ENCODE peak calls at places on chromosome 18, in four cellular contexts. One of them, this sample, is unnamed.

GRCh38 chr18:9535430-9535972 is 60.2 kb downstream of the RALBP1 start:
- DNase-seq in K562: no peak
- DNase-seq in GM12878: no peak
- DNase-seq in GM12891: no peak
- DNase-seq in this sample: no peak

GRCh38 chr18:70288171-70288850 is 534 bp upstream of the SOCS6 start:
- DNase-seq in K562: no peak
- DNase-seq in GM12891: peak
- DNase-seq in GM12878: no peak
- DNase-seq in this sample: no peak

GRCh38 chr18:74219056-74219455 is 70.7 kb downstream of the TIMM21 start:
- DNase-seq in K562: no peak
- DNase-seq in GM12878: no peak
- DNase-seq in GM12891: no peak
- DNase-seq in this sample: no peak

GRCh38 chr18:11719621-11720020 is 30.6 kb downstream of the GNAL start:
- DNase-seq in GM12878: no peak
- DNase-seq in GM12891: no peak
- DNase-seq in K562: no peak
- DNase-seq in this sample: no peak

GRCh38 chr18:37742436-37742835 is 176.8 kb upstream of the CELF4 start:
- DNase-seq in GM12878: no peak
- DNase-seq in K562: no peak
- DNase-seq in GM12891: no peak
- DNase-seq in this sample: no peak

GRCh38 chr18:53886066-53886465 is 338.4 kb downstream of the MBD2 start:
- DNase-seq in GM12878: no peak
- DNase-seq in K562: no peak
- DNase-seq in GM12891: no peak
- DNase-seq in this sample: no peak

GRCh38 chr18:73479472-73479871 is 611.7 kb upstream of the NETO1 start:
- DNase-seq in K562: no peak
- DNase-seq in GM12891: no peak
- DNase-seq in GM12878: no peak
- DNase-seq in this sample: no peak

GRCh38 chr18:79791141-79791972 is 6.4 kb upstream of the KCNG2 start:
- DNase-seq in GM12891: no peak
- DNase-seq in GM12878: no peak
- DNase-seq in K562: no peak
- DNase-seq in this sample: peak

GRCh38 chr18:12470382-12471090 is 62.8 kb downstream of the PRELID3A start:
- DNase-seq in GM12878: no peak
- DNase-seq in GM12891: no peak
- DNase-seq in K562: no peak
- DNase-seq in this sample: no peak

GRCh38 chr18:50666536-50666935 is 106.6 kb downstream of the MAPK4 start:
- DNase-seq in GM12878: no peak
- DNase-seq in GM12891: no peak
- DNase-seq in K562: no peak
- DNase-seq in this sample: no peak

GRCh38 chr18:22846088-22846683 is 86.9 kb upstream of the RBBP8 start:
- DNase-seq in GM12891: no peak
- DNase-seq in GM12878: no peak
- DNase-seq in K562: peak
- DNase-seq in this sample: no peak

GRCh38 chr18:80223581-80224148 is 23.6 kb downstream of the PARD6G start:
- DNase-seq in GM12878: no peak
- DNase-seq in GM12891: no peak
- DNase-seq in K562: no peak
- DNase-seq in this sample: no peak

GRCh38 chr18:22817844-22818243 is 115.3 kb upstream of the RBBP8 start:
- DNase-seq in GM12891: no peak
- DNase-seq in GM12878: no peak
- DNase-seq in K562: no peak
- DNase-seq in this sample: no peak

GRCh38 chr18:45686892-45687611 is 36.9 kb upstream of the SLC14A1 start:
- DNase-seq in GM12878: no peak
- DNase-seq in GM12891: no peak
- DNase-seq in K562: peak
- DNase-seq in this sample: peak

GRCh38 chr18:67551146-67551545 is 34.6 kb upstream of the DSEL start:
- DNase-seq in GM12878: no peak
- DNase-seq in GM12891: no peak
- DNase-seq in K562: no peak
- DNase-seq in this sample: no peak

GRCh38 chr18:3458952-3459853 is 9.2 kb downstream of the TGIF1 start:
- DNase-seq in K562: no peak
- DNase-seq in GM12891: no peak
- DNase-seq in GM12878: no peak
- DNase-seq in this sample: no peak

GRCh38 chr18:845152-845819 is 33.2 kb upstream of the YES1 start:
- DNase-seq in GM12878: no peak
- DNase-seq in K562: no peak
- DNase-seq in GM12891: no peak
- DNase-seq in this sample: no peak

GRCh38 chr18:5424903-5425302 is 118.9 kb downstream of the EPB41L3 start:
- DNase-seq in K562: no peak
- DNase-seq in GM12878: no peak
- DNase-seq in GM12891: no peak
- DNase-seq in this sample: peak

DNA sequence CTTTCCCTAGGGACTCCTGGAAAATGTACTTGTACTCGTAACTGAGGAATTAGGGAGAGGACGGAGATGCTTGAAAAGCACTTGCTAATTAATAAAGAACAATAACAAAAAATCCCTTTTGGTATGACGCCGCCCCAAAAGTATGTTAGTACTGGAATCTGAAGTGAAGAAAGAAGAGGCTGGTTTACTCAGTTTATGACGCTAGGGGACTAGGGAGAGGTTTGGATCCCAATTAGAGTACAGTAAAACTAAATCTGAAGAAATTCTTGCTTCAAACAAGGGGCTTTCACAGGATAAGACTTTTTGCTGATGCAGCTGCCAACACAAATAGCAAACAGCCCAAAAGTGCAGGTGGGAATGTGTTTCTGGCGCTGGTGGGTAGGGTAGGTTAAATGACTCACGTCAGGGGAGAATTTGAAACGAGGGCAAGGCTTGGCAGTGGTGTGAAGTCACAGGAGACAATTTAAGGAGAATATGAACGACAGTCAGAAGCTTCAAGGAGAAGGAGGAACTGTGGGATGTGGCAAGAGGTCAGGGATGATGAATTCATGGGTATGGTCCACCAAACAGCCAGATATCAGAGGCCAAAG is 1.2 kb upstream of the ZNF396 start:
- DNase-seq in GM12878: no peak
- DNase-seq in GM12891: no peak
- DNase-seq in K562: no peak
- DNase-seq in this sample: peak
- TF ChIP-seq SPI1 in GM12878: no peak
- TF ChIP-seq SPI1 in GM12891: no peak
- TF ChIP-seq SPI1 in K562: no peak
- TF ChIP-seq SPI1 in this sample: no peak

DNA sequence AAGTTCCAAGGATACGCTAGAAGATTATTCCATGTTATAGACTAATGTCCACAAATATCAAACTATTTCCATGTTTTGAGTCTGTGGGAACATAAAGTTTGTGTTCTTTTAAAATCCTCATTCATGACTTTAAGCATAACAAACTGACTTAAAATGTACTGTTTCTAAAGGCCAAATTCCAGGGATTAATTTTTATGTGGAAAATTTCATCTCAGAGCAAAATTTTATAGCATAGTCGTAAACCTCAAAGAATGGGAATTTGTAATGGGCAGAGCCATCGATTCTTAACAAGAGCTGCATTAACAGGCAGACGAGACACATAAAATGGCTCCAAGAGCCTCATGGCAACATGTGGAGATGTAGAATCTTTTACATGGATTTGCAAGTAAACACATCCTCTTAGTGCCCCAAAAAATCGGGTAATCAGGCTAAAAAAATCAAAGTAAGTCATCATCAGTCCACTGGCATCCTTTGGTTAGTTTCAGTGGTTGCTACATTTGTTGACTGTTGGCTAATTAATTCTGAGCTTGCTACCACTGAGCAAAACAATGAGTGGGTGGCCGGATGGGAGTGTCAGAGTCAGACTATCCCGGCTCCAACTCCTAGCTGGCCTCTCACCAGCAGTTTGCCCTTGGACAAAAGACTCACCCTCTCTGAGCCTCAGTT is 119.6 kb downstream of the FAM210A start:
- DNase-seq in GM12891: no peak
- DNase-seq in K562: no peak
- DNase-seq in GM12878: no peak
- DNase-seq in this sample: no peak
- TF ChIP-seq SPI1 in GM12891: no peak
- TF ChIP-seq SPI1 in K562: no peak
- TF ChIP-seq SPI1 in GM12878: no peak
- TF ChIP-seq SPI1 in this sample: no peak

GRCh38 chr18:61528961-61529360 is 195.7 kb downstream of the CDH20 start:
- DNase-seq in GM12878: no peak
- DNase-seq in GM12891: no peak
- DNase-seq in K562: no peak
- DNase-seq in this sample: no peak
- TF ChIP-seq SPI1 in GM12878: no peak
- TF ChIP-seq SPI1 in GM12891: no peak
- TF ChIP-seq SPI1 in K562: no peak
- TF ChIP-seq SPI1 in this sample: no peak

GRCh38 chr18:8116346-8117007 is 492.8 kb upstream of the RAB12 start:
- DNase-seq in GM12878: no peak
- DNase-seq in GM12891: no peak
- DNase-seq in K562: peak
- DNase-seq in this sample: no peak

GRCh38 chr18:8121091-8121490 is 488.1 kb upstream of the RAB12 start:
- DNase-seq in GM12878: no peak
- DNase-seq in K562: no peak
- DNase-seq in GM12891: no peak
- DNase-seq in this sample: no peak

GRCh38 chr18:8124232-8125146 is 484.7 kb upstream of the RAB12 start:
- DNase-seq in GM12878: no peak
- DNase-seq in GM12891: no peak
- DNase-seq in K562: no peak
- DNase-seq in this sample: no peak

GRCh38 chr18:8117008-8117376 is 492.2 kb upstream of the RAB12 start:
- DNase-seq in GM12878: no peak
- DNase-seq in GM12891: no peak
- DNase-seq in K562: no peak
- DNase-seq in this sample: no peak

GRCh38 chr18:8121942-8122480 is 487.2 kb upstream of the RAB12 start:
- DNase-seq in GM12878: no peak
- DNase-seq in K562: no peak
- DNase-seq in GM12891: no peak
- DNase-seq in this sample: no peak
- TF ChIP-seq SPI1 in GM12878: no peak
- TF ChIP-seq SPI1 in K562: no peak
- TF ChIP-seq SPI1 in GM12891: no peak
- TF ChIP-seq SPI1 in this sample: no peak

GRCh38 chr18:13528739-13529392 is 197.5 kb downstream of the FAM210A start:
- DNase-seq in GM12891: no peak
- DNase-seq in K562: no peak
- DNase-seq in GM12878: no peak
- DNase-seq in this sample: no peak

GRCh38 chr18:13532406-13533075 is 193.8 kb downstream of the FAM210A start:
- DNase-seq in GM12891: no peak
- DNase-seq in K562: no peak
- DNase-seq in GM12878: no peak
- DNase-seq in this sample: no peak

GRCh38 chr18:13531681-13532325 is 194.6 kb downstream of the FAM210A start:
- DNase-seq in GM12878: no peak
- DNase-seq in GM12891: no peak
- DNase-seq in K562: no peak
- DNase-seq in this sample: no peak

GRCh38 chr18:13530879-13531387 is 195.4 kb downstream of the FAM210A start:
- DNase-seq in GM12891: no peak
- DNase-seq in K562: no peak
- DNase-seq in GM12878: no peak
- DNase-seq in this sample: no peak

DNA sequence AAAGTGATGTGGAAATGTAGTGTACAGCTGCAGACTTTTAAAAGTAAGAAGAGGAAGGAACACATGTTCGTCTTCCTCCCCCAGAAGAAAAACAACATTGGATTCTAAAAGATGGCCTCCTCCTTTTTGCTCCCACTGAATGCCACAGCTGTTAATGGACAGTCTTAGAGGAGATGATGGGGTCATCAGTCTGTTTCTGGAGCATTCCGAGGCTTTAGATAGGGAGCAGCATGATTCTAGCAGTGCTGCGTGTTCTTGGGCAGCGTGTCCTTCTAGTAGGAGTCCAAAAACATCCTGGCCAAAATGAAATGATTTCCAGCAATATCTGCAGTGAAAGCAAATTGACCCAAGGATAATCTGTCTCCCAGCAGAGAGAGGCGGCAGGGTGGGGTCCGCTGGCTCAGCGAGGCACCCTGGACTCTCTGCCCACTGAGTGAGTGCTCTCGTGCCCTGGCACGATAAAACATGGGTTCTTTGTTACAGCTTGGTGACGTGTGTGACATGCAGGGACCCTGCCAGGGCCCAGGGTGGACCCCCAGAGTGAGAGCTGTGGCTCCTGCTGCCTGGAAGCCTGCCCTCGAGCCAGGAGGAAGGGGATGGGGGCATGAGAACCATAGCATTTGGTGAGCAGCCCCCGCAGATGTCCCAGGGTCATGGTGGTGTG is 196.0 kb downstream of the FAM210A start:
- DNase-seq in GM12878: no peak
- DNase-seq in GM12891: no peak
- DNase-seq in K562: no peak
- DNase-seq in this sample: no peak
- TF ChIP-seq SPI1 in GM12878: no peak
- TF ChIP-seq SPI1 in GM12891: no peak
- TF ChIP-seq SPI1 in K562: no peak
- TF ChIP-seq SPI1 in this sample: peak

This sample was measured in HL-60.